ENCODE peak calls at places on chromosomes 7 and 10, in ten cellular contexts. Z, S, B, A, O, C, G, M, L and V are unnamed samples.
A peak's percentile ranks its signal among the peaks of the same experiment; 100 is the strongest.

GRCh38 chr10:42690449-42691360 is 52.3 kb upstream of the ZNF33B start:
- DNase-seq in Z (peak; percentile 76), S (no peak), B (no peak), A (no peak), O (no peak), C (no peak), G (no peak), M (no peak), L (no peak), V (no peak)

GRCh38 chr7:122166708-122167107 is 22.7 kb upstream of the AASS start:
- DNase-seq in Z (peak; percentile 52), S (no peak), B (peak; percentile 47), A (no peak), O (no peak), C (peak; percentile 59), G (no peak), M (no peak), L (no peak), V (no peak)

GRCh38 chr10:44567471-44567870 is 182.6 kb upstream of the CXCL12 start:
- DNase-seq in Z (no peak), S (no peak), B (no peak), A (no peak), O (no peak), C (peak; percentile 22), G (no peak), M (no peak), L (no peak), V (no peak)

GRCh38 chr10:122957474-122957873 is 3.4 kb upstream of the C10orf88 start:
- DNase-seq in Z (no peak), S (no peak), B (no peak), A (no peak), O (no peak), C (no peak), G (no peak), M (no peak), L (no peak), V (no peak)

GRCh38 chr10:76998451-76998850 is 639.2 kb downstream of the KCNMA1 start:
- DNase-seq in Z (no peak), S (no peak), B (no peak), A (no peak), O (no peak), C (no peak), G (no peak), M (no peak), L (no peak), V (no peak)

GRCh38 chr7:120218702-120219101 is 54.3 kb upstream of the KCND2 start:
- DNase-seq in Z (peak; percentile 51), S (no peak), B (no peak), A (no peak), O (no peak), C (no peak), G (no peak), M (no peak), L (no peak), V (peak; percentile 32)

GRCh38 chr7:1360521-1360971 is 98.7 kb downstream of the MICALL2 start:
- DNase-seq in Z (no peak), S (no peak), B (no peak), A (peak; percentile 13), O (no peak), C (no peak), G (no peak), M (no peak), L (no peak), V (no peak)

GRCh38 chr7:93147358-93147757 is 827 bp downstream of the SAMD9L start:
- DNase-seq in Z (peak; percentile 85), S (peak; percentile 46), B (peak; percentile 70), A (peak; percentile 20), O (no peak), C (peak; percentile 62), G (peak; percentile 9), M (no peak), L (no peak), V (peak; percentile 30)

GRCh38 chr7:22860784-22861482 is 38.3 kb upstream of the TOMM7 start:
- DNase-seq in Z (no peak), S (no peak), B (no peak), A (no peak), O (no peak), C (peak; percentile 70), G (peak; percentile 6), M (no peak), L (no peak), V (no peak)

GRCh38 chr7:45570797-45571196 is 3.4 kb upstream of the ADCY1 start:
- DNase-seq in Z (no peak), S (no peak), B (no peak), A (no peak), O (no peak), C (no peak), G (no peak), M (no peak), L (no peak), V (no peak)

GRCh38 chr7:4702961-4703512 is 20.9 kb downstream of the FOXK1 start:
- DNase-seq in Z (no peak), S (no peak), B (peak; percentile 28), A (peak; percentile 55), O (no peak), C (no peak), G (no peak), M (no peak), L (no peak), V (peak; percentile 55)

GRCh38 chr10:131689016-131689415 is 211.8 kb upstream of the PPP2R2D start:
- DNase-seq in Z (no peak), S (no peak), B (no peak), A (no peak), O (no peak), C (no peak), G (no peak), M (no peak), L (no peak), V (no peak)

GRCh38 chr10:34474060-34474376 is 341.1 kb downstream of the PARD3 start:
- DNase-seq in Z (no peak), S (no peak), B (no peak), A (no peak), O (no peak), C (peak; percentile 33), G (no peak), M (no peak), L (no peak), V (no peak)

GRCh38 chr10:63105811-63106755 is 27.0 kb upstream of the NRBF2 start:
- DNase-seq in Z (no peak), S (peak; percentile 79), B (peak; percentile 15), A (peak; percentile 52), O (no peak), C (peak; percentile 74), G (no peak), M (no peak), L (no peak), V (peak; percentile 54)

GRCh38 chr7:133545613-133546012 is 292.7 kb downstream of the EXOC4 start:
- DNase-seq in Z (peak; percentile 11), S (no peak), B (no peak), A (no peak), O (no peak), C (peak; percentile 28), G (no peak), M (no peak), L (no peak), V (no peak)

GRCh38 chr7:33547880-33548279 is 357.5 kb upstream of the BMPER start:
- DNase-seq in Z (no peak), S (no peak), B (no peak), A (no peak), O (no peak), C (no peak), G (no peak), M (no peak), L (no peak), V (no peak)

GRCh38 chr10:71440506-71441035 is 43.9 kb downstream of the CDH23 start:
- DNase-seq in Z (no peak), S (no peak), B (no peak), A (no peak), O (no peak), C (no peak), G (no peak), M (no peak), L (no peak), V (no peak)

GRCh38 chr10:29146736-29147135 is 142.1 kb upstream of the LYZL1 start:
- DNase-seq in Z (no peak), S (peak; percentile 54), B (no peak), A (no peak), O (no peak), C (no peak), G (no peak), M (no peak), L (no peak), V (no peak)

GRCh38 chr7:28957064-28957821 is 887 bp downstream of the TRIL start:
- DNase-seq in Z (no peak), S (no peak), B (peak; percentile 24), A (peak; percentile 66), O (no peak), C (no peak), G (no peak), M (no peak), L (no peak), V (peak; percentile 38)

GRCh38 chr7:107643407-107643806 is 17.2 kb upstream of the SLC26A4 start:
- DNase-seq in Z (peak; percentile 51), S (no peak), B (peak; percentile 53), A (no peak), O (no peak), C (peak; percentile 82), G (no peak), M (no peak), L (no peak), V (no peak)

GRCh38 chr7:151271699-151272355 is 23.3 kb upstream of the SMARCD3 start:
- DNase-seq in Z (peak; percentile 79), S (no peak), B (peak; percentile 67), A (no peak), O (no peak), C (no peak), G (no peak), M (no peak), L (no peak), V (no peak)